ENCODE peak calls at places on chromosomes 16 and 17, in eight cellular contexts. L is HCT116, F is GM23338, I is PC-3, G is neural progenitor cell, M is astrocyte, T is PC-9, O is mammary epithelial cell. A is an unnamed sample.
A peak's percentile ranks its signal among the peaks of the same experiment; 100 is the strongest.

GRCh38 chr16:85612191-85612800 is 826 bp upstream of the GSE1 start:
- DNase-seq in T (peak; percentile 91), M (peak; percentile 91), O (peak; percentile 88), G (peak; percentile 55), I (peak; percentile 88), L (peak; percentile 94), F (no peak), A (peak; percentile 85)

GRCh38 chr17:55577011-55577586 is 65.8 kb upstream of the SMIM36 start:
- DNase-seq in M (peak; percentile 78), G (no peak), I (peak; percentile 71), T (no peak), O (peak; percentile 84), F (no peak), L (no peak), A (peak; percentile 59)

GRCh38 chr16:23072769-23073549 is 76.3 kb downstream of the USP31 start:
- DNase-seq in O (peak; percentile 92), G (peak; percentile 11), F (peak; percentile 32), M (peak; percentile 49), T (no peak), L (no peak), I (peak; percentile 12), A (no peak)

GRCh38 chr17:5832886-5833285 is 237.3 kb upstream of the WSCD1 start:
- DNase-seq in L (peak; percentile 58), I (peak; percentile 83), T (peak; percentile 47), M (peak; percentile 78), F (peak; percentile 84), O (peak; percentile 84), G (peak; percentile 16), A (no peak)

GRCh38 chr16:22031483-22032083 is 23.7 kb downstream of the MOSMO start:
- DNase-seq in G (no peak), F (no peak), I (no peak), O (no peak), T (no peak), M (no peak), L (no peak), A (no peak)

GRCh38 chr17:70137451-70138230 is 31.7 kb upstream of the KCNJ2 start:
- DNase-seq in L (no peak), M (peak; percentile 97), O (peak; percentile 84), I (peak; percentile 89), G (no peak), F (peak; percentile 3), T (peak; percentile 56), A (peak; percentile 29)

GRCh38 chr16:4787068-4787467 is 1.1 kb downstream of the SEPTIN12 start:
- DNase-seq in M (no peak), G (no peak), L (no peak), T (no peak), I (no peak), F (no peak), O (no peak), A (no peak)

GRCh38 chr17:18240449-18240848 is 15.0 kb downstream of the LLGL1 start:
- DNase-seq in L (no peak), G (no peak), I (no peak), T (no peak), O (no peak), F (no peak), M (no peak), A (no peak)

GRCh38 chr17:50539762-50540440 is 7.1 kb upstream of the SPATA20 start:
- DNase-seq in G (no peak), O (peak; percentile 92), M (no peak), F (peak; percentile 60), L (no peak), I (no peak), T (no peak), A (no peak)

GRCh38 chr17:5299383-5299782 is 17.3 kb downstream of the RABEP1 start:
- DNase-seq in O (no peak), L (no peak), G (no peak), M (no peak), F (no peak), T (no peak), I (no peak), A (no peak)

GRCh38 chr16:1336619-1337018 is 3.2 kb downstream of the BAIAP3 start:
- DNase-seq in O (no peak), F (no peak), L (no peak), I (no peak), G (no peak), T (no peak), M (no peak), A (no peak)

GRCh38 chr16:1337486-1337885 is 4.0 kb downstream of the BAIAP3 start:
- DNase-seq in M (no peak), L (no peak), F (peak; percentile 62), I (no peak), O (no peak), G (peak; percentile 76), T (no peak), A (peak; percentile 56)

GRCh38 chr16:1338855-1339675 is 5.6 kb downstream of the BAIAP3 start:
- DNase-seq in T (no peak), M (no peak), L (no peak), F (no peak), O (no peak), G (no peak), I (no peak), A (no peak)

GRCh38 chr16:1335996-1336395 is 2.6 kb downstream of the BAIAP3 start:
- DNase-seq in F (peak; percentile 72), G (peak; percentile 83), T (no peak), M (no peak), O (no peak), I (no peak), L (no peak), A (peak; percentile 56)

DNA sequence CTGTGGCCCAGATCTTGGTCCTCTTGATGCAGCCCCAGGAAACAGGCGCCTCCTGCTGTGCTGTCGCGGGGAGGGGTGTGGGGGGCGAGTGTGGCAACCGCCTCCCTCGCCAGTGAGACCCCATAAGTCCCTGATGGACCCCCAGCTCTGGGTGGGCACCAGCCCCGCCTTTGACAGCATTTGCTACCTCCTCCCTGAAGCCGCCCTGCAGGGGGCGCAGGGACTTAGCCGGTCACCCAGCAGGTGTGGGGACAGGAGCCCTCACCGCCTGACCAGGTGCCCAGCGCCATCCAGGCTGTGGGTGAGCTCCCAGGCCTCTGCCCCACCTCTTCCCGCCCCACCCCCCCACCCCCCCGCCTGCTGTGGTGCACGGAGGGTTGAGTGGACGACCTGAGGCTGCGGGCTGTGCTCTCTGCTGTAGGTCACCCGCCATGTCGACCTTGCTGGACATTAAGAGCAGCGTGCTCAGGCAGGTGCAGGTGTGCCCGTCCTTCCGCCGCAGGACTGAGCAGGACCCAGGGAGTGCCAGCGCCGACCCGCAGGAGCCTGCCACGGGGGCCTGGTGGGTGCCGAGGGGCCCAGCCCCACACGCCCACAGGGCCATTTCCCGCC is 4.8 kb downstream of the BAIAP3 start:
- DNase-seq in L (no peak), F (peak; percentile 67), O (no peak), G (peak; percentile 82), M (no peak), T (peak; percentile 48), I (peak; percentile 51), A (no peak)
- TF ChIP-seq CTCF in L (peak; percentile 73), F (peak; percentile 63), O (peak; percentile 32), G (peak; percentile 56), M (no peak), T (peak; percentile 70), I (peak; percentile 54), A (peak; percentile 51)

DNA sequence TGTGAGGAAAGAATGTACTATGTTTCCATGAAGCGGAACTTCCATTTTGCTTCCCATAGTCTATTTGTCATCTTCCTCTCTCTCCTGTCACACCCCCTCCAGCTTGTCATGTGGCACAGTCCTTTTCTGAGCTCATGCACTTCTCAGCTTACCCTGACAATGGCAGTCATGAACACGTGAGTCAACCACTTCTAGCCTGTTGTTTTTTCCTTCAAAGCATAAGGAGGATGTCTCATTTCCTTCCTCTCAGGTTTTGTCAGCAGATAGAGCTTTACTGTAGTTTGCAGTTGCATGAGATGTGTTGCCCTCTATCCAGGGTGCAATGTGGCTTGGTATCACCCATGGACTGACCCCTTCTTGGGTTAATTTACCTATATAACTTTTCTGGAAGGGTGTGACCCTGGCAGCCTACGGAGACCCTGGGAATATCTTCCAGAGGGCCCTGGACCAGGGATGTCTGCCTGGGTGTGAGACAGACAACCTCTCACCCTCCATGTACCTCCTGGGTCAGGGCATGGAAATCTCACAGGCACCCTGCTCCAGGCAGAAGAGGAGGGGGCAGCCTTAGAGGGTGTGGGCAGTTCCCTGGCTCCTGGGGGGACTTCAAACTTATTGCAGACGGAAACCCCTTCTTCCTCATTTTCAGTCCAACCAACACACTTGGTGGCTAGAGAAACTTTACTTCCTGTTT is 4.0 kb upstream of the ZNF267 start:
- DNase-seq in F (peak; percentile 17), O (peak; percentile 88), I (peak; percentile 69), G (no peak), T (peak; percentile 49), L (no peak), M (peak; percentile 76), A (peak; percentile 51)
- H3K27ac ChIP-seq in F (no peak overlapping the region), O (no peak overlapping the region), I (peak overlapping the region; percentile 37), G (no peak overlapping the region), T (no peak overlapping the region), L (no peak overlapping the region), M (peak overlapping the region; percentile 23), A (no peak overlapping the region)

GRCh38 chr16:31529398-31530312 is 2.0 kb downstream of the AHSP start:
- DNase-seq in L (no peak), O (no peak), F (peak; percentile 60), G (peak; percentile 49), M (no peak), I (no peak), T (no peak), A (peak; percentile 10)

GRCh38 chr16:31527617-31528287 is at the start of gene AHSP:
- DNase-seq in F (peak; percentile 52), M (no peak), L (no peak), O (no peak), I (no peak), G (no peak), T (no peak), A (no peak)

GRCh38 chr16:31530405-31530804 is 2.7 kb downstream of the AHSP start:
- DNase-seq in L (no peak), G (no peak), I (no peak), T (no peak), O (no peak), M (no peak), F (no peak), A (no peak)

GRCh38 chr16:31531096-31531495 is 3.4 kb downstream of the AHSP start:
- DNase-seq in I (no peak), G (no peak), O (no peak), M (no peak), F (no peak), T (no peak), L (no peak), A (no peak)

GRCh38 chr16:31528726-31529397 is 1.2 kb downstream of the AHSP start:
- DNase-seq in O (no peak), G (no peak), I (no peak), F (peak; percentile 70), T (no peak), L (no peak), M (peak; percentile 47), A (no peak)
- TF ChIP-seq EZH2 in O (no peak), G (no peak), I (no peak), F (peak; percentile 53), T (no peak), L (no peak), M (no peak), A (no peak)

GRCh38 chr17:41054025-41054424 is 1.0 kb downstream of the KRTAP2-2 start:
- DNase-seq in I (no peak), F (no peak), T (no peak), L (no peak), O (no peak), M (no peak), G (no peak), A (no peak)

GRCh38 chr17:41048441-41048840 is 1.3 kb upstream of the KRTAP2-1 start:
- DNase-seq in G (no peak), M (peak; percentile 67), L (no peak), F (no peak), I (peak; percentile 78), T (peak; percentile 95), O (no peak), A (no peak)

GRCh38 chr17:41052594-41052993 is 2.4 kb downstream of the KRTAP2-2 start:
- DNase-seq in I (no peak), F (no peak), M (peak; percentile 75), G (no peak), L (no peak), O (no peak), T (no peak), A (no peak)

GRCh38 chr17:41049110-41049509 is 2.0 kb upstream of the KRTAP2-1 start:
- DNase-seq in F (no peak), T (peak; percentile 92), G (no peak), I (peak; percentile 80), M (peak; percentile 84), L (no peak), O (peak; percentile 50), A (no peak)
- TF ChIP-seq CTCF in F (no peak), T (no peak), G (no peak), I (no peak), M (no peak), L (no peak), O (no peak), A (no peak)

A was measured in A673.